ENCODE peak calls at places on chromosome 14, in six cellular contexts. O, W, F, V, N and M are unnamed samples.

GRCh38 chr14:55249423-55249822 is 21.8 kb upstream of the FBXO34 start:
- DNase-seq in O (no peak), W (no peak), F (no peak), N (no peak), V (no peak), M (peak)

GRCh38 chr14:68178282-68178681 is 358.7 kb downstream of the RAD51B start:
- DNase-seq in W (no peak), F (no peak), N (no peak), O (no peak), V (no peak), M (peak)

GRCh38 chr14:68144051-68144681 is 324.6 kb downstream of the RAD51B start:
- DNase-seq in V (no peak), F (no peak), N (no peak), O (no peak), W (no peak), M (no peak)

GRCh38 chr14:43438056-43438455 is 1069.0 kb downstream of the FSCB start:
- DNase-seq in N (peak), F (no peak), W (no peak), V (no peak), O (no peak), M (no peak)

GRCh38 chr14:69044296-69044695 is 65.2 kb upstream of the ACTN1 start:
- DNase-seq in V (no peak), N (no peak), W (no peak), O (no peak), F (no peak), M (no peak)

GRCh38 chr14:82642425-82642824 is 1108.8 kb upstream of the SEL1L start:
- DNase-seq in O (no peak), F (no peak), N (no peak), W (no peak), V (peak), M (peak)

GRCh38 chr14:95274874-95275273 is 44.8 kb downstream of the CLMN start:
- DNase-seq in N (no peak), O (no peak), V (no peak), F (no peak), W (no peak), M (no peak)

GRCh38 chr14:103271189-103271588 is 62.8 kb upstream of the EIF5 start:
- DNase-seq in N (no peak), W (no peak), O (no peak), V (no peak), F (no peak), M (no peak)

GRCh38 chr14:70045715-70046535 is 142.8 kb downstream of the SLC8A3 start:
- DNase-seq in V (peak), N (no peak), W (no peak), F (peak), O (peak), M (peak)

GRCh38 chr14:99441157-99441870 is 39.3 kb downstream of the SETD3 start:
- DNase-seq in O (no peak), F (peak), N (no peak), W (no peak), V (peak), M (peak)

GRCh38 chr14:20515846-20516245 is 10.5 kb downstream of the RNASE10 start:
- DNase-seq in N (no peak), O (no peak), V (no peak), W (no peak), F (no peak), M (no peak)

GRCh38 chr14:37584211-37585100 is 10.6 kb downstream of the FOXA1 start:
- DNase-seq in O (no peak), F (no peak), W (no peak), V (no peak), N (no peak), M (peak)
- H3K4me3 ChIP-seq in O (no peak), F (no peak), W (no peak), V (peak), N (no peak), M (peak)

DNA sequence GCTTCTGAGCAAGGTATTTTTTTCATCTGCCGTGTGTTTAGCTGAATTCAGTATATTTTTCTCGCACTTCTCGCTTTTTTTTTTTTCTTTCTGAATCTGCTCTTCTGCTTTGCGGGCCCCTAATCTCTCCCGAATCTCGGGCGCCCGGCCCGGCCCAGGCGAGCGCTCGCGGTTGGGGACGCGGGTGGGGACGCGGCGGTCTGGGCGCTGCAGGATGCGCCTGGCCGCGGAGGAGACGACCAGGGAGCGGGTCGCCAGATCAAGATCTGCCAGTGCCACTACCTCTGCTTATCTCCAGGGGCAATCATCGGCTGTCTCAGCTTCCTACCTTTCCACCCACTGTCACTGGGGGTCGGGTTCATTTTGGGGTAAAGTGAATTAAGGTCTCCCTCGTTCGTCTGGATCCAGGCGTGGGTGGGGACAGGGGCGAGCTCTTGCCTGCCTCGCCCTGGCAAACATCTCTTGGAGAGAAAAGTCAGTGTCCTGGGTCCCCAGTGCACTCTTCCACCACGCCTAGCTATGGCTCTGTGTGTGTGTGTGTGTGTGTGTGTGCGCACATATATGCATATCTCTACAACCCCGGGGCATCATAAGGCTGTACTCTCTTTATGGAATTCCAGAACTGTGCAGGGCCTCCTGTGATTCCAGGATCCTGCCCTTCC is 422.3 kb downstream of the VRK1 start:
- DNase-seq in O (no peak), N (no peak), V (no peak), F (peak), W (no peak), M (no peak)
- TF ChIP-seq EZH2phosphoT487 in O (no peak), N (no peak), V (no peak), F (no peak), W (no peak), M (no peak)

GRCh38 chr14:29390046-29390841 is 537.4 kb downstream of the PRKD1 start:
- DNase-seq in F (no peak), V (peak), N (no peak), W (no peak), O (no peak), M (no peak)
- H2AFZ ChIP-seq in F (no peak), V (no peak), N (no peak), W (no peak), O (no peak), M (no peak)

GRCh38 chr14:80930836-80931389 is 10.6 kb downstream of the CEP128 start:
- DNase-seq in N (peak), O (no peak), F (no peak), W (peak), V (no peak), M (peak)
- H3K4me3 ChIP-seq in N (peak), O (no peak), F (no peak), W (peak), V (no peak), M (peak)

DNA sequence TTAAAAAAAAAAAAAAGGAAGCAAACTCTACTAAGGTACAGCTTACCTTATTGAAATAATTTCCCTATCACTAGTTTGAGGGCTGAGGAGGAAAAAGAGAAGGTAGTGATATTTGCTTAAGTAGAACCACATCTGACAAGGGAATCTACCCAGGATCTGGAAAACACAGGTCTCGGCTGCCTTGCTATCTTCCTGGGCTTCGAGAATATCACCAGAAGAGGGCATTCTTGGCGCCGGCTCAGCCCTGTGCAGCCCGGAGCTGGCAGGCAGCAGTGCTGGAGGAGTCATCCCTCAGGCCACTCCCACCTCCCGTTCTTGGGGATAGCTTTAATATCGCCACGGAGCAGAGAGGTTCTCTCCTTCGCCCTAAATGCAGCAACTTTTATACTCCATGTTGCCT is 1181.2 kb downstream of the VRK1 start:
- DNase-seq in V (peak), W (no peak), F (peak), O (peak), N (no peak), M (peak)
- TF ChIP-seq EZH2phosphoT487 in V (no peak), W (no peak), F (no peak), O (no peak), N (no peak), M (no peak)

DNA sequence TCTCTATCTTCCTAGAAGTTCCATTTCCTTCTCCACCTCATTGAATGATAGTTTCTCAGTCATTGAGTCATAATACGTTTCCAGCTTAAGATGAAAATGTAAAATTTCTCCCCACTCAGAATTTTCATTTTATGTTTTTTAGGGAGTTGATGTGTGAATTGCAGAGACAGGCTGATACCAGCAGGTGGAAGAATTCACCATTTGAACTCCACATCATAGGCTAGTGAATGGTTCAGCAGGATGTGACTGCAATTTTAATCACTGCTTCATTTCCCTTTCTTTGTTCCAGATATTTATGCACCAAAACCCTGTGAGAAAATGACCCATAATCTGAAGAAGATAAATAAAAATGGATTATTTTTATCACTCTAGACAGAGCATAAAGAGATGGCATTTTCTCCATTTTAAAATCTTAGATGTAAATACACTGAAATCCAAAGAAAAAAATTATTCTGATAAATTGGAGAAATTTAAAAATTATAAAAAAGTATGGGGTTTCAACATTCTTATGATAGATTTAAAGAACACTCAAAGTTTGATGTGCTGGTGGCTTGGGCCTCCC is 10.6 kb upstream of the PYGL start:
- DNase-seq in F (peak), O (peak), W (peak), V (peak), N (no peak), M (peak)
- H2AFZ ChIP-seq in F (peak), O (peak), W (no peak), V (no peak), N (no peak), M (peak)

GRCh38 chr14:74571901-74572828 is 39.9 kb downstream of the LTBP2 start:
- DNase-seq in F (no peak), N (no peak), O (peak), W (no peak), V (no peak), M (peak)
- H3K4me3 ChIP-seq in F (peak), N (no peak), O (peak), W (no peak), V (no peak), M (peak)

GRCh38 chr14:58104808-58105207 is 47.2 kb downstream of the ARMH4 start:
- DNase-seq in F (no peak), O (no peak), V (no peak), N (no peak), W (no peak), M (peak)
- TF ChIP-seq EZH2phosphoT487 in F (no peak), O (no peak), V (no peak), N (no peak), W (no peak), M (no peak)